ENCODE peak calls at places on chromosome 18, in six cellular contexts. I, J, L, N, W and D are unnamed samples.

GRCh38 chr18:13513481-13513880 is 212.9 kb downstream of the FAM210A start:
- DNase-seq in I (no peak), J (no peak), L (no peak), N (no peak), W (no peak), D (no peak)

GRCh38 chr18:52903858-52904257 is 563.9 kb downstream of the DCC start:
- DNase-seq in I (no peak), J (peak; percentile 77), L (no peak), N (peak; percentile 45), W (no peak), D (no peak)

GRCh38 chr18:3716116-3716660 is 266.2 kb downstream of the TGIF1 start:
- DNase-seq in I (no peak), J (no peak), L (no peak), N (no peak), W (no peak), D (no peak)

GRCh38 chr18:77547757-77548156 is 298.1 kb downstream of the GALR1 start:
- DNase-seq in I (no peak), J (no peak), L (no peak), N (no peak), W (no peak), D (no peak)

GRCh38 chr18:13014232-13014631 is 23.1 kb downstream of the CEP192 start:
- DNase-seq in I (no peak), J (no peak), L (no peak), N (no peak), W (no peak), D (no peak)

GRCh38 chr18:58570360-58571064 is 58.4 kb downstream of the ALPK2 start:
- DNase-seq in I (no peak), J (no peak), L (no peak), N (no peak), W (no peak), D (no peak)

GRCh38 chr18:4831791-4832375 is 365.2 kb downstream of the AKAIN1 start:
- DNase-seq in I (no peak), J (peak; percentile 38), L (no peak), N (no peak), W (no peak), D (no peak)

GRCh38 chr18:59050661-59051057 is 89.0 kb upstream of the SEC11C start:
- DNase-seq in I (no peak), J (no peak), L (no peak), N (no peak), W (no peak), D (no peak)

GRCh38 chr18:72086421-72086820 is 457.7 kb downstream of the CBLN2 start:
- DNase-seq in I (no peak), J (peak; percentile 53), L (no peak), N (no peak), W (no peak), D (no peak)

GRCh38 chr18:48050176-48050575 is 119.7 kb upstream of the SMAD2 start:
- DNase-seq in I (no peak), J (no peak), L (no peak), N (no peak), W (no peak), D (no peak)

GRCh38 chr18:49761771-49762170 is 51.6 kb downstream of the ACAA2 start:
- DNase-seq in I (no peak), J (no peak), L (no peak), N (no peak), W (no peak), D (no peak)

GRCh38 chr18:36309436-36310391 is 12.2 kb downstream of the FHOD3 start:
- DNase-seq in I (no peak), J (no peak), L (peak; percentile 98), N (no peak), W (no peak), D (peak; percentile 99)

GRCh38 chr18:66900837-66901236 is 296.9 kb upstream of the CDH19 start:
- DNase-seq in I (no peak), J (no peak), L (no peak), N (no peak), W (no peak), D (no peak)

GRCh38 chr18:41906528-41907256 is 48.3 kb upstream of the PIK3C3 start:
- DNase-seq in I (peak; percentile 45), J (peak; percentile 67), L (peak; percentile 69), N (peak; percentile 30), W (peak; percentile 11), D (peak; percentile 21)

GRCh38 chr18:49047540-49047939 is 96.8 kb upstream of the SMAD7 start:
- DNase-seq in I (no peak), J (peak; percentile 57), L (no peak), N (no peak), W (no peak), D (no peak)

GRCh38 chr18:43350176-43350575 is 72.9 kb upstream of the SYT4 start:
- DNase-seq in I (no peak), J (no peak), L (no peak), N (no peak), W (no peak), D (no peak)

GRCh38 chr18:37420315-37420880 is 145.2 kb downstream of the CELF4 start:
- DNase-seq in I (no peak), J (no peak), L (no peak), N (no peak), W (no peak), D (no peak)

GRCh38 chr18:13611058-13611615 is 115.2 kb downstream of the FAM210A start:
- DNase-seq in I (peak; percentile 82), J (peak; percentile 28), L (peak; percentile 13), N (peak; percentile 24), W (no peak), D (no peak)

GRCh38 chr18:35478520-35479435 is 19.0 kb downstream of the INO80C start:
- DNase-seq in I (no peak), J (no peak), L (peak; percentile 86), N (no peak), W (peak; percentile 26), D (peak; percentile 94)

GRCh38 chr18:59298871-59299270 is 19.6 kb downstream of the CPLX4 start:
- DNase-seq in I (no peak), J (no peak), L (no peak), N (no peak), W (no peak), D (no peak)

GRCh38 chr18:58721586-58722160 is 50.4 kb downstream of the MALT1 start:
- DNase-seq in I (peak; percentile 71), J (no peak), L (peak; percentile 28), N (no peak), W (no peak), D (no peak)

GRCh38 chr18:48488388-48488850 is 50.4 kb upstream of the CTIF start:
- DNase-seq in I (no peak), J (peak; percentile 9), L (peak; percentile 93), N (no peak), W (no peak), D (peak; percentile 70)

GRCh38 chr18:11993264-11993916 is 12.1 kb downstream of the IMPA2 start:
- DNase-seq in I (no peak), J (no peak), L (no peak), N (no peak), W (no peak), D (no peak)

DNA sequence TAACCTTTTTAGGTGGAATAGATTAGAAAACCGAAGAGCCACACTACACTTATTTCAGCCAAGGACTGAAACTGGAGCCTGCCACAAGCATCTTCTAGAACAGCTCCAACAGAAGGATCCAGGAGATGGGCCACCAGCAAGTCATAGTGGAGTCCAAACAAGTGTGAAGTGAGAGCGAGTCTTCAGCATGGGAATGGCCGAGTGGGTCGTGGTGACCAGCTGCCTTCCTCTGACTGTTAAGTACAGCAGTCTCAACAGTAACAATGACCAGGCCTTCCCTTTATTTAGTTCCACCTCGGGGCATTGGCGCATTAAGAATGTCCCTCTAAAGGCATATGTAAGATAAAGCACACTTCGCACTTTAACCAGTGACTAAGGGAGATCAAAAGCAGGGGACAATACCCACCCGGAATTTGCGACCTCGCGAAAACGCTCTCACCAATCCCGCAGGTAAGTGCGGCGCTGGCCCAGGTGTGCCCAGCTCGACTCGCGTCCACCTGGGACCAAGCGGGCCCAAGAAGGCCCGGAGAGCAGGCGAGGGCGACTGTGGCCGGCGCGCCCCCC is 1.1 kb downstream of the L3MBTL4 start:
- DNase-seq in I (no peak), J (no peak), L (no peak), N (no peak), W (no peak), D (no peak)
- H3K4me3 ChIP-seq in I (no peak overlapping the region), J (peak overlapping the region; percentile 78), L (no peak overlapping the region), N (no peak overlapping the region), W (no peak overlapping the region), D (no peak overlapping the region)

DNA sequence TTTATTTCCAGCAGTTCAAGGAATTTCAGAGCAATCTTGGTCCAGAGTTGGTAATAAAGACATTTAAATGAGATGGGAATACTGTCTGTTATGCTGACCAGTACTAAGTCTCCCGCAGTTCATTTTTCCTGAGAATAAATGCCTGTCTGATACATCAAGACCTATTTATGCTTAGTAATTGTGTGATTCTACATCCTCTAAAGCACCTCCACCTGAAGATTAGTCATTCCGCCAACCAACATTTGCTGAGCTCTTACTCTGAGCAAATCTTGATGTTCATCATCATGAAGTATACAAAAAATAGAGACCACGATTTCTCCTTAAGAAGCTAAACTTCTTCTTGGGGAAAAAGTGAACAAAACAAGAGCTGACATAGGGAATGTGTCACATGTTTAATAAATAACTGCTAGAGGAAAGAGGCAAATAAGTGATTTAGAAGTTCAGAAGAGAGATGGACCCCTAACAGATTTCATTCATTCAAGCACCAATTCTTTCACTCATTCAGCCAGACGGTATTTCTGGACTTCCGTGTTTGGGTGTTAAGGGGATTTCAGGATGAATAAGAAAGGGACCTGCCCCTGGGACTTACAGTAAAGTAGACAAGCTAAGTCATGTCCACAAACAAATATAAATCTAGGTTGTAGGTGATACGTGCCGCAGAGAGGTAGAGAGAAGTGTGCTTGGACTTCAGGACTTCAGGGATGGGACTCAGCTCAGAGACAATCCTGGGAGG is 34.2 kb upstream of the PPP4R1 start:
- DNase-seq in I (no peak), J (no peak), L (no peak), N (no peak), W (no peak), D (no peak)
- H3K4me3 ChIP-seq in I (no peak overlapping the region), J (no peak overlapping the region), L (no peak overlapping the region), N (no peak overlapping the region), W (no peak overlapping the region), D (no peak overlapping the region)

GRCh38 chr18:25230658-25231326 is 121.2 kb downstream of the ZNF521 start:
- DNase-seq in I (no peak), J (no peak), L (peak; percentile 90), N (no peak), W (no peak), D (peak; percentile 90)
- H3K4me3 ChIP-seq in I (no peak overlapping the region), J (no peak overlapping the region), L (peak overlapping the region; percentile 11), N (no peak overlapping the region), W (no peak overlapping the region), D (no peak overlapping the region)

GRCh38 chr18:75754433-75754832 is 326.9 kb upstream of the SMIM21 start:
- DNase-seq in I (no peak), J (no peak), L (no peak), N (no peak), W (no peak), D (no peak)

GRCh38 chr18:75757951-75758350 is 330.4 kb upstream of the SMIM21 start:
- DNase-seq in I (no peak), J (no peak), L (no peak), N (no peak), W (no peak), D (no peak)

GRCh38 chr18:75753753-75754152 is 326.2 kb upstream of the SMIM21 start:
- DNase-seq in I (no peak), J (no peak), L (no peak), N (no peak), W (no peak), D (no peak)

DNA sequence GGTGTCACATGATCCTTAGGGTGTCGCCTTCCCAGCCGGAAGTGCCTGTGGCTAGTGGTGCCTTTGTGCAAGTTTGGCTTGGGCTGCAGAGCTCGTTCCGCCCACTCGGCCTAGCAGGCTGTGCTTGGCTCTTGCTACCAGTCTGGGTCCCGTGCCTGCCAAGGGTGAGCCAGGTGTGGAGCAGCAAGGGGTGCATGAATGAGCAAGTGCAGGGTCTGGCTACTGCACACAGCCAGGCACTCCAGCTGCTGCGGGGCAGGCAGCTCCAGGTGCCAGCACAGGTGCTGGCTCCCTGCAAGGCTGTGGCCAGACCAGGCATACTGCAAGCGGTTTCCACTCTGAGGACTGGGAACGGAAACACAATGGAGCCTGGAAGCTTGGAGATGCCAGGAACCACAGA is 325.4 kb upstream of the SMIM21 start:
- DNase-seq in I (no peak), J (no peak), L (no peak), N (no peak), W (no peak), D (no peak)
- H3K4me3 ChIP-seq in I (no peak overlapping the region), J (no peak overlapping the region), L (no peak overlapping the region), N (no peak overlapping the region), W (no peak overlapping the region), D (no peak overlapping the region)